ENCODE peak calls at places on chromosomes 1 and 21, in five cellular contexts. One of them, this sample, is unnamed.

GRCh38 chr1:150235436-150235851 is 468 bp downstream of the ANP32E start:
- DNase-seq in osteoblast: peak; percentile 91
- DNase-seq in tibial nerve: peak; percentile 24
- DNase-seq in sigmoid colon: no peak
- DNase-seq in CD8-positive, alpha-beta T cell: peak; percentile 32
- DNase-seq in this sample: peak; percentile 16

GRCh38 chr1:45211061-45211460 is 4.7 kb upstream of the ZSWIM5 start:
- DNase-seq in osteoblast: no peak
- DNase-seq in tibial nerve: no peak
- DNase-seq in sigmoid colon: no peak
- DNase-seq in CD8-positive, alpha-beta T cell: no peak
- DNase-seq in this sample: no peak

GRCh38 chr1:155050560-155051341 is at the start of gene ADAM15:
- DNase-seq in osteoblast: peak; percentile 99
- DNase-seq in tibial nerve: peak; percentile 72
- DNase-seq in sigmoid colon: peak; percentile 93
- DNase-seq in CD8-positive, alpha-beta T cell: peak; percentile 80
- DNase-seq in this sample: peak; percentile 78

GRCh38 chr1:7281821-7282220 is 489.3 kb upstream of the VAMP3 start:
- DNase-seq in osteoblast: peak; percentile 88
- DNase-seq in tibial nerve: peak; percentile 9
- DNase-seq in sigmoid colon: no peak
- DNase-seq in CD8-positive, alpha-beta T cell: no peak
- DNase-seq in this sample: no peak

GRCh38 chr1:31753623-31754349 is 10.4 kb downstream of the ADGRB2 start:
- DNase-seq in osteoblast: no peak
- DNase-seq in tibial nerve: no peak
- DNase-seq in sigmoid colon: no peak
- DNase-seq in CD8-positive, alpha-beta T cell: no peak
- DNase-seq in this sample: no peak

GRCh38 chr1:172041689-172042088 is 200.4 kb downstream of the DNM3 start:
- DNase-seq in osteoblast: peak; percentile 22
- DNase-seq in tibial nerve: peak; percentile 33
- DNase-seq in sigmoid colon: no peak
- DNase-seq in CD8-positive, alpha-beta T cell: no peak
- DNase-seq in this sample: no peak

GRCh38 chr21:38301321-38302214 is 44.8 kb downstream of the KCNJ15 start:
- DNase-seq in osteoblast: no peak
- DNase-seq in tibial nerve: no peak
- DNase-seq in sigmoid colon: no peak
- DNase-seq in CD8-positive, alpha-beta T cell: no peak
- DNase-seq in this sample: no peak

GRCh38 chr1:111535256-111536191 is 32.1 kb upstream of the ADORA3 start:
- DNase-seq in osteoblast: peak; percentile 71
- DNase-seq in tibial nerve: no peak
- DNase-seq in sigmoid colon: peak; percentile 69
- DNase-seq in CD8-positive, alpha-beta T cell: no peak
- DNase-seq in this sample: no peak

GRCh38 chr1:17472814-17473213 is 33.3 kb upstream of the RCC2 start:
- DNase-seq in osteoblast: no peak
- DNase-seq in tibial nerve: no peak
- DNase-seq in sigmoid colon: no peak
- DNase-seq in CD8-positive, alpha-beta T cell: no peak
- DNase-seq in this sample: no peak

GRCh38 chr1:1331068-1331965 is at the start of gene TAS1R3:
- DNase-seq in osteoblast: no peak
- DNase-seq in tibial nerve: no peak
- DNase-seq in sigmoid colon: no peak
- DNase-seq in CD8-positive, alpha-beta T cell: no peak
- DNase-seq in this sample: no peak

GRCh38 chr1:30783244-30783915 is 25.8 kb upstream of the LAPTM5 start:
- DNase-seq in osteoblast: peak; percentile 55
- DNase-seq in tibial nerve: peak; percentile 47
- DNase-seq in sigmoid colon: peak; percentile 78
- DNase-seq in CD8-positive, alpha-beta T cell: no peak
- DNase-seq in this sample: no peak

GRCh38 chr21:25735895-25736597 is 1.3 kb downstream of the GABPA start:
- DNase-seq in osteoblast: peak; percentile 38
- DNase-seq in tibial nerve: no peak
- DNase-seq in sigmoid colon: no peak
- DNase-seq in CD8-positive, alpha-beta T cell: no peak
- DNase-seq in this sample: no peak

GRCh38 chr1:10727703-10728348 is 68.6 kb downstream of the CASZ1 start:
- DNase-seq in osteoblast: no peak
- DNase-seq in tibial nerve: no peak
- DNase-seq in sigmoid colon: peak; percentile 86
- DNase-seq in CD8-positive, alpha-beta T cell: no peak
- DNase-seq in this sample: no peak

GRCh38 chr1:10724948-10725852 is 71.2 kb downstream of the CASZ1 start:
- DNase-seq in osteoblast: peak; percentile 91
- DNase-seq in tibial nerve: no peak
- DNase-seq in sigmoid colon: peak; percentile 84
- DNase-seq in CD8-positive, alpha-beta T cell: no peak
- DNase-seq in this sample: no peak

GRCh38 chr1:10726355-10726754 is 70.1 kb downstream of the CASZ1 start:
- DNase-seq in osteoblast: no peak
- DNase-seq in tibial nerve: no peak
- DNase-seq in sigmoid colon: peak; percentile 90
- DNase-seq in CD8-positive, alpha-beta T cell: no peak
- DNase-seq in this sample: no peak

GRCh38 chr1:10730985-10731384 is 65.5 kb downstream of the CASZ1 start:
- DNase-seq in osteoblast: peak; percentile 93
- DNase-seq in tibial nerve: no peak
- DNase-seq in sigmoid colon: no peak
- DNase-seq in CD8-positive, alpha-beta T cell: no peak
- DNase-seq in this sample: no peak

DNA sequence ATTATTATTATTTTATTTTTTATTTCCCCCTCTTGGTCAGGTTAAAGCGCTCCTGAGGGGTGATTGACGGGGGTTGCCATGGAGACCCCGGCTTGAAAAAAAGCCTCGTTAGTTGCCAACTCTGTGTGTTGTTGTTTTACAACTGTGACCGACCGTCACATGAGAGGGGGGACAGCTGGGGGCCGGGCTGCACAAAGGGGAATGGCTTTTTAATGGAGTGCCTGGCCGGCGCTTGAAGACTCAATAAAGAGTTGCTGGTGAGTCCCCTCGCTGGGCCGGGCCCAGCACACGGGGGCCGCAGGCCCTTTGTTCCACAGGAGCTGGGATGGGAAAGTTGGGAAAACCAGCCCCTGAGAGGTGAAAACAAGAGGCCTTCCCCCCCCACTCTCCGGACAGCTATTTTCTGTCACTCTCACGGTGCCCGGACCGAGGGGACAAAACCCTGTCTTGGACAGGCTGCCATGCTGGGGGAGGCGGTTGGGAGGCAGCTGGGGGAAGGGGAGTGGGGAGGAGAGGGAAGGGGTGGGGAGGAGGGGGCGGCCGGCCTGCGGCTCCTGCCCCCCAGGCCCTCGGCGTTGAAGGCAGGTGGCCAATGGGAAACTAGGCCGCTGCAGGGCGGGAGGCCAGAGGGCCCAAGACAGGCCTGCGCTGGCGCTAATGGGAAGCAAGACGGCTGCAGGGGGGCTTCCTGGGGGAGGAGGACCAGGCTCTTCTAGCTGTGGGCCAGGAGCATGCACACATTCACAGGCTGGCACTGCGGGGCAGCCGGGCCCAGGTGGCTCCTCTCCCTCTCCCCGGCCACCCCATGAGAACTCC is 67.6 kb downstream of the CASZ1 start:
- DNase-seq in osteoblast: no peak
- DNase-seq in tibial nerve: no peak
- DNase-seq in sigmoid colon: no peak
- DNase-seq in CD8-positive, alpha-beta T cell: no peak
- DNase-seq in this sample: no peak
- H3K4me3 ChIP-seq in osteoblast: no peak overlapping the region
- H3K4me3 ChIP-seq in tibial nerve: no peak overlapping the region
- H3K4me3 ChIP-seq in sigmoid colon: no peak overlapping the region
- H3K4me3 ChIP-seq in CD8-positive, alpha-beta T cell: no peak overlapping the region
- H3K4me3 ChIP-seq in this sample: no peak overlapping the region

GRCh38 chr1:173866462-173866861 is 1.3 kb downstream of the GAS5 start:
- DNase-seq in osteoblast: no peak
- DNase-seq in tibial nerve: no peak
- DNase-seq in sigmoid colon: no peak
- DNase-seq in CD8-positive, alpha-beta T cell: no peak
- DNase-seq in this sample: no peak
- H3K4me1 ChIP-seq in osteoblast: peaks cover 20% of the 10 kb centered on the region
- H3K4me1 ChIP-seq in tibial nerve: no peaks in the 10 kb centered on the region
- H3K4me1 ChIP-seq in sigmoid colon: no peaks in the 10 kb centered on the region
- H3K4me1 ChIP-seq in CD8-positive, alpha-beta T cell: peaks cover 58% of the 10 kb centered on the region
- H3K4me1 ChIP-seq in this sample: peaks cover 39% of the 10 kb centered on the region

GRCh38 chr1:2879026-2879425 is 77.5 kb upstream of the TTC34 start:
- DNase-seq in osteoblast: no peak
- DNase-seq in tibial nerve: no peak
- DNase-seq in sigmoid colon: no peak
- DNase-seq in CD8-positive, alpha-beta T cell: no peak
- DNase-seq in this sample: no peak
- H3K9me3 ChIP-seq in osteoblast: no peaks in the 10 kb centered on the region
- H3K9me3 ChIP-seq in tibial nerve: no peaks in the 10 kb centered on the region
- H3K9me3 ChIP-seq in sigmoid colon: no peaks in the 10 kb centered on the region
- H3K9me3 ChIP-seq in CD8-positive, alpha-beta T cell: no peaks in the 10 kb centered on the region
- H3K9me3 ChIP-seq in this sample: no peaks in the 10 kb centered on the region

GRCh38 chr1:208717490-208717889 is 473.3 kb upstream of the PLXNA2 start:
- DNase-seq in osteoblast: no peak
- DNase-seq in tibial nerve: no peak
- DNase-seq in sigmoid colon: no peak
- DNase-seq in CD8-positive, alpha-beta T cell: no peak
- DNase-seq in this sample: no peak
- H3K4me3 ChIP-seq in osteoblast: no peak overlapping the region
- H3K4me3 ChIP-seq in tibial nerve: no peak overlapping the region
- H3K4me3 ChIP-seq in sigmoid colon: no peak overlapping the region
- H3K4me3 ChIP-seq in CD8-positive, alpha-beta T cell: no peak overlapping the region
- H3K4me3 ChIP-seq in this sample: no peak overlapping the region

GRCh38 chr1:98457212-98457611 is 204.3 kb upstream of the SNX7 start:
- DNase-seq in osteoblast: no peak
- DNase-seq in tibial nerve: no peak
- DNase-seq in sigmoid colon: no peak
- DNase-seq in CD8-positive, alpha-beta T cell: no peak
- DNase-seq in this sample: no peak
- H3K4me1 ChIP-seq in osteoblast: no peaks in the 10 kb centered on the region
- H3K4me1 ChIP-seq in tibial nerve: no peaks in the 10 kb centered on the region
- H3K4me1 ChIP-seq in sigmoid colon: no peaks in the 10 kb centered on the region
- H3K4me1 ChIP-seq in CD8-positive, alpha-beta T cell: no peaks in the 10 kb centered on the region
- H3K4me1 ChIP-seq in this sample: no peaks in the 10 kb centered on the region

GRCh38 chr1:248688527-248689298 is 13.9 kb downstream of the OR14I1 start:
- DNase-seq in osteoblast: no peak
- DNase-seq in tibial nerve: no peak
- DNase-seq in sigmoid colon: no peak
- DNase-seq in CD8-positive, alpha-beta T cell: no peak
- DNase-seq in this sample: no peak
- H3K9me3 ChIP-seq in osteoblast: peaks cover 5% of the 10 kb centered on the region
- H3K9me3 ChIP-seq in tibial nerve: no peaks in the 10 kb centered on the region
- H3K9me3 ChIP-seq in sigmoid colon: peaks cover 3% of the 10 kb centered on the region
- H3K9me3 ChIP-seq in CD8-positive, alpha-beta T cell: no peaks in the 10 kb centered on the region
- H3K9me3 ChIP-seq in this sample: no peaks in the 10 kb centered on the region